ENCODE peak calls at places on chromosome 1, in five cellular contexts. N is A673; T is DMS153; K is T-helper 1 cell; F is activated naive CD4-positive, alpha-beta T cell treated with anti-CD3 and anti-CD28 coated beads, Interleukin-2, amount 10 ng/mL, durations not matched to agents 7 days and 5 days. S is an unnamed sample.

GRCh38 chr1:181341026-181341632 is 142.2 kb upstream of the CACNA1E start:
- DNase-seq in T (no peak), K (no peak), F (no peak), N (no peak), S (no peak)

GRCh38 chr1:77316006-77316405 is 34.2 kb downstream of the AK5 start:
- DNase-seq in F (no peak), T (no peak), K (no peak), N (no peak), S (no peak)

GRCh38 chr1:240464099-240464498 is 147.9 kb downstream of the GREM2 start:
- DNase-seq in K (no peak), N (no peak), T (no peak), F (no peak), S (no peak)

GRCh38 chr1:181112071-181112929 is 23.8 kb downstream of the IER5 start:
- DNase-seq in N (no peak), T (peak; percentile 70), F (no peak), K (no peak), S (no peak)

GRCh38 chr1:14968251-14968812 is 185.2 kb upstream of the TMEM51 start:
- DNase-seq in F (no peak), T (no peak), K (no peak), N (no peak), S (no peak)

GRCh38 chr1:234658143-234658542 is 48.2 kb upstream of the IRF2BP2 start:
- DNase-seq in T (no peak), F (no peak), K (no peak), N (no peak), S (no peak)

GRCh38 chr1:86938450-86938849 is 24.0 kb downstream of the HS2ST1 start:
- DNase-seq in K (no peak), N (no peak), T (no peak), F (no peak), S (no peak)

GRCh38 chr1:27148591-27148990 is 6.3 kb downstream of the SLC9A1 start:
- DNase-seq in K (no peak), T (no peak), N (no peak), F (no peak), S (no peak)

GRCh38 chr1:109623601-109624161 is 4.0 kb downstream of the AMPD2 start:
- DNase-seq in K (no peak), N (no peak), F (peak; percentile 24), T (no peak), S (no peak)

S was measured in memory B cell.